ENCODE peak calls at places on chromosomes 5 and 9, in five cellular contexts. P, E, K, O and C are unnamed samples.

GRCh38 chr5:86979801-86980510 is 287.7 kb upstream of the RASA1 start:
- DNase-seq in P (no peak), E (peak), K (no peak), O (no peak), C (peak)

GRCh38 chr9:113675475-113675941 is 200.6 kb upstream of the ZNF618 start:
- DNase-seq in P (no peak), E (peak), K (peak), O (no peak), C (peak)

GRCh38 chr5:118531276-118531675 is 457.1 kb downstream of the DTWD2 start:
- DNase-seq in P (no peak), E (no peak), K (no peak), O (no peak), C (no peak)

GRCh38 chr9:89872913-89873707 is 268.3 kb downstream of the GADD45G start:
- DNase-seq in P (peak), E (no peak), K (peak), O (no peak), C (no peak)

GRCh38 chr5:65672787-65673186 is 48.0 kb downstream of the SHLD3 start:
- DNase-seq in P (no peak), E (peak), K (no peak), O (no peak), C (peak)

GRCh38 chr5:99553411-99553810 is 624.6 kb upstream of the CHD1 start:
- DNase-seq in P (no peak), E (no peak), K (no peak), O (no peak), C (no peak)

GRCh38 chr5:138655530-138656245 is 80.5 kb upstream of the HSPA9 start:
- DNase-seq in P (no peak), E (no peak), K (peak), O (no peak), C (no peak)

GRCh38 chr5:123014689-123015088 is 21.8 kb downstream of the PPIC start:
- DNase-seq in P (no peak), E (no peak), K (no peak), O (no peak), C (no peak)

GRCh38 chr5:142065273-142065672 is 43.3 kb upstream of the NDFIP1 start:
- DNase-seq in P (no peak), E (peak), K (no peak), O (no peak), C (peak)

GRCh38 chr5:180179399-180180197 is 29.4 kb downstream of the RASGEF1C start:
- DNase-seq in P (no peak), E (no peak), K (no peak), O (no peak), C (no peak)

GRCh38 chr9:20701058-20701457 is 17.0 kb downstream of the FOCAD start:
- DNase-seq in P (no peak), E (peak), K (no peak), O (no peak), C (no peak)

GRCh38 chr5:89473196-89473595 is 590.2 kb upstream of the MEF2C start:
- DNase-seq in P (no peak), E (peak), K (no peak), O (no peak), C (peak)

GRCh38 chr9:87529666-87530065 is 32.0 kb downstream of the DAPK1 start:
- DNase-seq in P (no peak), E (no peak), K (no peak), O (no peak), C (no peak)

GRCh38 chr5:27341342-27341741 is 303.0 kb upstream of the CDH9 start:
- DNase-seq in P (no peak), E (no peak), K (no peak), O (no peak), C (no peak)

GRCh38 chr5:179112469-179113142 is 52.4 kb downstream of the ZNF354C start:
- DNase-seq in P (no peak), E (no peak), K (no peak), O (no peak), C (no peak)

GRCh38 chr9:91234523-91234922 is 127.2 kb downstream of the AUH start:
- DNase-seq in P (no peak), E (no peak), K (no peak), O (no peak), C (no peak)

GRCh38 chr5:71972777-71973473 is 134.3 kb upstream of the MAP1B start:
- DNase-seq in P (no peak), E (no peak), K (no peak), O (no peak), C (no peak)

GRCh38 chr9:117543089-117543488 is 128.2 kb upstream of the ASTN2 start:
- DNase-seq in P (peak), E (no peak), K (no peak), O (no peak), C (no peak)

GRCh38 chr5:43561346-43561745 is 4.5 kb upstream of the PAIP1 start:
- DNase-seq in P (no peak), E (no peak), K (no peak), O (no peak), C (peak)

GRCh38 chr9:135299651-135300345 is 179.8 kb upstream of the PPP1R26 start:
- DNase-seq in P (no peak), E (no peak), K (no peak), O (no peak), C (no peak)

GRCh38 chr9:97564291-97565175 is 63.1 kb downstream of the TMOD1 start:
- DNase-seq in P (no peak), E (peak), K (peak), O (no peak), C (peak)

GRCh38 chr5:169160405-169160901 is 140.5 kb downstream of the SLIT3 start:
- DNase-seq in P (no peak), E (no peak), K (no peak), O (no peak), C (peak)

GRCh38 chr5:113343343-113343742 is 91.4 kb downstream of the TSSK1B start:
- DNase-seq in P (no peak), E (peak), K (no peak), O (no peak), C (no peak)

GRCh38 chr5:157511656-157512644 is 51.9 kb downstream of the NIPAL4 start:
- DNase-seq in P (no peak), E (peak), K (peak), O (no peak), C (peak)

GRCh38 chr9:96441798-96442445 is 8.0 kb upstream of the HABP4 start:
- DNase-seq in P (peak), E (peak), K (no peak), O (no peak), C (no peak)

GRCh38 chr9:130298663-130299279 is 33.2 kb downstream of the HMCN2 start:
- DNase-seq in P (no peak), E (peak), K (no peak), O (no peak), C (no peak)

GRCh38 chr9:70004310-70004709 is 39.3 kb upstream of the MAMDC2 start:
- DNase-seq in P (no peak), E (peak), K (no peak), O (no peak), C (peak)

GRCh38 chr9:109317311-109317978 is 3.4 kb downstream of the EPB41L4B start:
- DNase-seq in P (peak), E (no peak), K (no peak), O (no peak), C (no peak)

GRCh38 chr9:109317979-109318671 is 2.7 kb downstream of the EPB41L4B start:
- DNase-seq in P (no peak), E (no peak), K (no peak), O (peak), C (no peak)

GRCh38 chr9:109320338-109320733 is 523 bp downstream of the EPB41L4B start:
- DNase-seq in P (no peak), E (no peak), K (no peak), O (no peak), C (no peak)

GRCh38 chr9:109319631-109320233 is 1.1 kb downstream of the EPB41L4B start:
- DNase-seq in P (peak), E (no peak), K (no peak), O (no peak), C (no peak)

DNA sequence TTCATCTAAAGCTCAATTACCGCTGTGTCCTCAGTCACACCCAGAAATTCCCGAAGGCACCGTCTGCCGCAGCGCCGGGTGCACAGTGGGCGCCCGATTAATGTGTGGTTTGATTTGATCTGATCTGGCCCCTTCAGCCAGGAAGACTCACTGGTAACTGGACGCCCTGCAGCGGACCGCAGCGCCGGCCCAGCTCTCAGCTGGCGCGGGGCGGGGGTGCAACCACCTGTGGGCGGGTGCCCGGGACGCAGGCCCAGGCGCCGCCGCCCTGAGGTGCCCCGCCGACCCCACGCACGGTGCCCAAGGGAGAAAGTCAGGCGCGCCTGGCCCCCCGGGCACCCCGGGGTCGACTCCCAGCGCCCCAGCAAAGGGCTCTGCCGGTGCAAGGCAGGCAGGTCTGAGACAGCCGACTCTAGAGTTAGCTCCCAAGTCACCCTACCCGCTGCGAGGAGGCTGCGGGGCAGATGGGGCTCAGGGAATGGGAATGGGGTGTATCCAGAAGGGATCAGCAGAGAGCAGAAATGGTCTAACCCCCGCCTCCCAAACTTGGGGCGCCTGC is 1.7 kb downstream of the EPB41L4B start:
- DNase-seq in P (peak), E (no peak), K (no peak), O (no peak), C (no peak)
- H3K4me3 ChIP-seq in P (peak), E (peak), K (peak), O (peak), C (no peak)

GRCh38 chr9:6219040-6219439 is 3.4 kb downstream of the IL33 start:
- DNase-seq in P (no peak), E (no peak), K (no peak), O (no peak), C (no peak)
- TF ChIP-seq CTCF in P (no peak), E (no peak), K (no peak), O (no peak), C (no peak)

GRCh38 chr5:171667341-171668096 is 118.1 kb upstream of the SMIM23 start:
- DNase-seq in P (no peak), E (peak), K (peak), O (peak), C (peak)
- H3K4me3 ChIP-seq in P (no peak), E (peak), K (no peak), O (no peak), C (no peak)

GRCh38 chr5:93305984-93306383 is 275.0 kb downstream of the NR2F1-AS1 start:
- DNase-seq in P (no peak), E (peak), K (no peak), O (no peak), C (no peak)
- TF ChIP-seq CTCF in P (no peak), E (no peak), K (no peak), O (no peak), C (no peak)

DNA sequence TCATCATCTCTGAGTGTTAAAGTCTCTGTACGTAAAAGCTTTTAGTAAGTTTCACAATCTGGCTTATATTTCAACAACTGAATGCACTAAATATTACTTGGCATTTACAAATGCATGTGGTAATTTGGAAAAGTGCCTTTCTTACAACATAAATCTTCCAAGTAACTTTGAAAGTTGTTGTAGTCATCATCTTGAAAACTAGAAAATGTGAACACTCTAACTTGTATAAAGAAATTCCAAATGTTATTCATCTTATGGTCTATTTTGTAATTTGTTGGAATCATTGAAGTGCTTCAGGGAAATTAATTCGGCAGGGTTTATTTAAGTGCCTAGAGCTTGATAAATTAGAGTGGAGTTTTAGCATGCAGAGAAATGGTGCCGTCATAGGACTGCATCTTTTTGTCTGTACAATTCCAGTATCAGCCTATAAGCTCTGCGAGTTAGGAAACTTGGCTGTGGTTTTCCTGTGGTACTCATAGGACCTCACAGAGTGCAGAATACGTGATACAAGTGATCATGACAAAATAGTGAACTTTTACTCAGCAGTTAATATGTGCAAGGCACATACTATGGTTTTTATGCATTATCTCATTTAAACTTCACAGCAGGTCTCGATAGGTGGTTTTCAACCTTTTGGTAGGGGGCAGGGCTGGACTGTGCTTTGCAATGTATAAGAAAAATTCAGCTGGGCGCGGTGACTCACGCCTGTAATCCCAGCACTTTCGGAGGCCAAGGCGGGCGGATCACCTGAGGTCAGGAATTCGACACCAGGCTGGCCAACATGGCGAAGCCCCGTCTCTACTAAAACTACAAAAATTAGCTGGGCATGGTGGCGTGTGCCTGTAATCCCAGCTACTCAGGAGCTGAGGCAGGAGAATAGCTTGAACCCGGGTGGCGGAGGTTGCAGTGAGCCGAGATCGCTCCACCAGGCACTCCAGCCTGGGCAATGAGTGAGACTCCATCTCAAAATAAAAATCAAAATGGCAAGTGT is 79.6 kb downstream of the RAI14 start:
- DNase-seq in P (no peak), E (peak), K (no peak), O (no peak), C (peak)
- H3K4me3 ChIP-seq in P (no peak), E (no peak), K (no peak), O (no peak), C (peak)